ENCODE peak calls at places on chromosomes 11 and 22, in five cellular contexts. Z is Panc1, Y is psoas muscle, Q is pancreas, A is lower lobe of right lung. T is an unnamed sample.

GRCh38 chr11:134763030-134763388 is 351.0 kb upstream of the B3GAT1 start:
- ATAC-seq in Y (no peak), Q (no peak), A (no peak), Z (no peak), T (no peak)

GRCh38 chr11:81687057-81687456 is 1046.6 kb downstream of the FAM181B start:
- ATAC-seq in Q (no peak), A (no peak), Y (no peak), Z (no peak), T (no peak)

GRCh38 chr11:11782532-11783110 is 59.2 kb upstream of the USP47 start:
- ATAC-seq in Y (peak), A (no peak), Z (no peak), Q (peak), T (no peak)

GRCh38 chr11:1619449-1619848 is 2.5 kb downstream of the KRTAP5-4 start:
- ATAC-seq in Z (no peak), Q (no peak), Y (no peak), A (no peak), T (no peak)

GRCh38 chr11:46306296-46306853 is 28.9 kb downstream of the CREB3L1 start:
- ATAC-seq in Q (no peak), Z (no peak), A (no peak), Y (no peak), T (no peak)

GRCh38 chr11:86983071-86983488 is 27.9 kb upstream of the FZD4 start:
- ATAC-seq in Z (no peak), Q (peak), A (peak), Y (peak), T (peak)

GRCh38 chr22:28139993-28140392 is 220.9 kb upstream of the PITPNB start:
- ATAC-seq in Y (no peak), A (no peak), Q (no peak), Z (no peak), T (no peak)

GRCh38 chr11:92152245-92152644 is 72.4 kb upstream of the FAT3 start:
- ATAC-seq in A (no peak), Q (no peak), Y (no peak), Z (no peak), T (no peak)

GRCh38 chr22:29112102-29112501 is 39.3 kb downstream of the KREMEN1 start:
- ATAC-seq in Y (no peak), Z (no peak), A (no peak), Q (no peak), T (no peak)

GRCh38 chr11:75430692-75431532 is 2.1 kb downstream of the KLHL35 start:
- ATAC-seq in Z (no peak), Q (peak), A (no peak), Y (no peak), T (no peak)

GRCh38 chr11:33722579-33723234 is 13.5 kb downstream of the CD59 start:
- ATAC-seq in A (peak), Q (peak), Z (peak), Y (peak), T (peak)

GRCh38 chr11:69163842-69164241 is 8.1 kb downstream of the SMIM38 start:
- ATAC-seq in Y (no peak), A (no peak), Z (no peak), Q (no peak), T (no peak)

GRCh38 chr22:27107005-27107404 is 449.6 kb downstream of the MIAT start:
- ATAC-seq in A (no peak), Y (no peak), Q (no peak), Z (no peak), T (no peak)
- H3K27ac ChIP-seq in A (no peak), Y (no peak), Q (no peak), Z (no peak), T (peak)

GRCh38 chr11:106281455-106282173 is 204.2 kb downstream of the AASDHPPT start:
- ATAC-seq in Z (peak), A (no peak), Q (no peak), Y (no peak), T (no peak)
- H3K27ac ChIP-seq in Z (no peak), A (no peak), Q (no peak), Y (no peak), T (no peak)

GRCh38 chr11:111344032-111344431 is 35.0 kb downstream of the POU2AF1 start:
- ATAC-seq in A (peak), Z (no peak), Y (peak), Q (peak), T (peak)
- H3K27ac ChIP-seq in A (no peak), Z (no peak), Y (no peak), Q (no peak), T (no peak)

GRCh38 chr11:63534076-63534475 is 2.5 kb upstream of the PLAAT4 start:
- ATAC-seq in Q (no peak), Z (no peak), A (no peak), Y (no peak), T (no peak)

GRCh38 chr11:63534895-63535461 is 1.6 kb upstream of the PLAAT4 start:
- ATAC-seq in Y (no peak), Z (no peak), Q (no peak), A (no peak), T (no peak)

GRCh38 chr11:63532150-63532549 is 4.5 kb upstream of the PLAAT4 start:
- ATAC-seq in Z (no peak), Q (no peak), Y (no peak), A (no peak), T (no peak)

GRCh38 chr11:63535734-63536133 is 874 bp upstream of the PLAAT4 start:
- ATAC-seq in Q (no peak), A (no peak), Y (no peak), Z (no peak), T (no peak)

GRCh38 chr11:63532799-63533475 is 3.7 kb upstream of the PLAAT4 start:
- ATAC-seq in Q (no peak), A (no peak), Y (no peak), Z (no peak), T (no peak)
- H3K27ac ChIP-seq in Q (no peak), A (no peak), Y (no peak), Z (no peak), T (no peak)

T was measured in gastroesophageal sphincter.